ENCODE peak calls at places on chromosomes 11 and 22, in nine cellular contexts. U is progenitor cell of endocrine pancreas, E is prostate gland, I is neural progenitor cell, K is tibial nerve, S is right atrium auricular region, Y is lower leg skin, V is MM.1S, D is endodermal cell. C is an unnamed sample.

GRCh38 chr11:68206211-68206610 is 6.9 kb downstream of the KMT5B start:
- DNase-seq in I (peak), V (peak), K (no peak), D (peak), S (no peak), Y (no peak), U (no peak), E (peak), C (no peak)

GRCh38 chr11:2868604-2869526 is 16.7 kb downstream of the CDKN1C start:
- DNase-seq in K (no peak), S (no peak), D (no peak), U (no peak), Y (no peak), V (no peak), E (no peak), I (peak), C (no peak)

GRCh38 chr11:70525466-70525865 is 127.1 kb downstream of the CTTN start:
- DNase-seq in I (no peak), Y (no peak), K (no peak), U (no peak), D (no peak), V (no peak), E (no peak), S (no peak), C (no peak)

GRCh38 chr11:27347949-27348879 is 14.8 kb downstream of the CCDC34 start:
- DNase-seq in S (no peak), E (no peak), U (no peak), D (no peak), I (peak), K (no peak), V (no peak), Y (no peak), C (no peak)

GRCh38 chr11:33733978-33734377 is 2.2 kb downstream of the CD59 start:
- DNase-seq in V (no peak), U (no peak), D (no peak), S (no peak), I (no peak), Y (no peak), E (no peak), K (no peak), C (no peak)

GRCh38 chr11:75492181-75492820 is 33.4 kb downstream of the GDPD5 start:
- DNase-seq in Y (no peak), I (no peak), U (no peak), S (no peak), K (no peak), D (peak), V (no peak), E (no peak), C (no peak)

GRCh38 chr22:42565956-42566355 is 12.2 kb downstream of the SERHL2 start:
- DNase-seq in S (no peak), Y (no peak), E (no peak), U (no peak), V (no peak), D (no peak), K (no peak), I (no peak), C (no peak)

GRCh38 chr22:29260601-29261315 is 7.0 kb downstream of the RHBDD3 start:
- DNase-seq in K (no peak), S (peak), D (no peak), U (no peak), Y (peak), E (no peak), I (no peak), V (no peak), C (peak)

GRCh38 chr11:26227311-26227710 is 104.6 kb upstream of the ANO3 start:
- DNase-seq in D (no peak), I (peak), V (peak), E (no peak), Y (no peak), S (no peak), U (no peak), K (no peak), C (no peak)

GRCh38 chr11:74226907-74227306 is 55.8 kb downstream of the PPME1 start:
- DNase-seq in E (no peak), K (no peak), U (no peak), Y (no peak), S (no peak), D (peak), V (no peak), I (no peak), C (peak)

GRCh38 chr11:107139396-107139795 is 121.1 kb upstream of the GUCY1A2 start:
- DNase-seq in U (no peak), D (no peak), V (no peak), Y (no peak), K (no peak), S (no peak), I (no peak), E (no peak), C (no peak)

GRCh38 chr11:8201524-8202365 is 32.9 kb upstream of the RIC3 start:
- DNase-seq in Y (peak), I (no peak), S (no peak), K (no peak), U (no peak), V (no peak), D (peak), E (no peak), C (no peak)

GRCh38 chr11:32434387-32435151 is 770 bp downstream of the WT1 start:
- DNase-seq in K (no peak), Y (no peak), D (peak), E (no peak), V (no peak), U (no peak), S (no peak), I (peak), C (no peak)

GRCh38 chr11:4482445-4482844 is at the start of gene OR52K1:
- DNase-seq in I (peak), E (no peak), K (no peak), U (no peak), D (no peak), V (no peak), S (no peak), Y (no peak), C (peak)

GRCh38 chr11:112797653-112798293 is 163.4 kb upstream of the NCAM1 start:
- DNase-seq in Y (no peak), I (peak), S (no peak), U (no peak), V (peak), K (no peak), E (no peak), D (peak), C (peak)

GRCh38 chr11:61293869-61294716 is 1.0 kb downstream of the VWCE start:
- DNase-seq in Y (peak), I (peak), S (peak), U (peak), E (no peak), K (peak), D (peak), V (peak), C (no peak)

GRCh38 chr11:2578006-2578933 is 121.5 kb downstream of the KCNQ1OT1 start:
- DNase-seq in Y (peak), S (no peak), D (peak), K (peak), U (peak), I (no peak), V (no peak), E (no peak), C (peak)

GRCh38 chr11:7672276-7672959 is 882 bp downstream of the CYB5R2 start:
- DNase-seq in U (no peak), K (no peak), E (no peak), S (no peak), D (no peak), Y (no peak), V (no peak), I (no peak), C (no peak)

GRCh38 chr11:60251485-60252207 is 8.7 kb upstream of the MS4A4E start:
- DNase-seq in Y (no peak), D (peak), S (no peak), U (peak), E (no peak), V (peak), K (no peak), I (peak), C (no peak)

GRCh38 chr11:110376711-110377324 is 52.9 kb upstream of the FDX1 start:
- DNase-seq in U (peak), D (peak), V (peak), Y (peak), K (peak), I (peak), E (peak), S (peak), C (peak)

GRCh38 chr11:13868710-13869403 is 93.7 kb upstream of the SPON1 start:
- DNase-seq in K (no peak), S (no peak), I (no peak), D (no peak), E (no peak), U (no peak), V (no peak), Y (no peak), C (no peak)

GRCh38 chr11:34719303-34719848 is 98.5 kb downstream of the EHF start:
- DNase-seq in Y (no peak), D (no peak), V (no peak), I (no peak), S (no peak), E (no peak), K (no peak), U (no peak), C (no peak)

GRCh38 chr22:43381693-43382092 is 30.1 kb upstream of the MPPED1 start:
- DNase-seq in Y (no peak), K (no peak), D (peak), V (no peak), U (no peak), E (no peak), S (no peak), I (no peak), C (no peak)

GRCh38 chr11:3873712-3874349 is 18.4 kb downstream of the STIM1 start:
- DNase-seq in E (no peak), Y (no peak), K (no peak), I (no peak), V (no peak), D (no peak), U (no peak), S (no peak), C (no peak)

GRCh38 chr11:47220401-47220821 is 5.6 kb downstream of the DDB2 start:
- DNase-seq in D (no peak), S (no peak), V (no peak), K (no peak), U (no peak), E (no peak), I (no peak), Y (no peak), C (no peak)

GRCh38 chr11:91800208-91800914 is 424.3 kb upstream of the FAT3 start:
- DNase-seq in K (no peak), I (no peak), E (no peak), V (no peak), S (no peak), Y (no peak), U (no peak), D (no peak), C (peak)

GRCh38 chr11:19959697-19960096 is 200.6 kb downstream of the DBX1 start:
- DNase-seq in Y (no peak), D (no peak), S (no peak), E (no peak), V (no peak), K (no peak), I (no peak), U (no peak), C (no peak)

GRCh38 chr11:32137263-32137662 is 46.4 kb downstream of the RCN1 start:
- DNase-seq in S (no peak), U (no peak), I (no peak), K (no peak), E (no peak), Y (no peak), D (no peak), V (no peak), C (no peak)

GRCh38 chr22:22425366-22425765 is 83.2 kb downstream of the ZNF280B start:
- DNase-seq in U (no peak), S (no peak), K (no peak), E (no peak), V (no peak), D (no peak), I (no peak), Y (no peak), C (no peak)

GRCh38 chr11:106077609-106078517 is at the start of gene AASDHPPT:
- DNase-seq in D (no peak), E (peak), Y (no peak), U (no peak), S (no peak), V (no peak), I (no peak), K (peak), C (peak)

GRCh38 chr11:63670738-63671321 is 346 bp downstream of the ATL3 start:
- DNase-seq in Y (peak), E (peak), D (peak), U (no peak), I (peak), K (peak), S (peak), V (peak), C (peak)

GRCh38 chr11:77115181-77115611 is 12.6 kb downstream of the OMP start:
- DNase-seq in E (no peak), U (no peak), S (no peak), Y (no peak), I (no peak), V (no peak), K (no peak), D (peak), C (peak)
- TF ChIP-seq CTCF in E (no peak), U (peak), S (no peak), Y (no peak), I (peak), V (peak), K (no peak), D (peak), C (no peak)

GRCh38 chr22:25051983-25052710 is 99.6 kb downstream of the KIAA1671 start:
- DNase-seq in I (no peak), V (no peak), E (no peak), S (no peak), D (no peak), U (no peak), K (no peak), Y (no peak), C (no peak)

GRCh38 chr22:25048659-25049657 is 96.4 kb downstream of the KIAA1671 start:
- DNase-seq in S (peak), I (peak), V (peak), E (peak), K (no peak), Y (peak), D (peak), U (peak), C (peak)

GRCh38 chr22:25050566-25050965 is 98.0 kb downstream of the KIAA1671 start:
- DNase-seq in E (no peak), D (no peak), U (no peak), Y (no peak), I (no peak), V (no peak), K (no peak), S (no peak), C (no peak)

GRCh38 chr22:25049770-25050169 is 97.3 kb downstream of the KIAA1671 start:
- DNase-seq in I (no peak), E (no peak), Y (no peak), K (no peak), U (no peak), D (no peak), S (no peak), V (no peak), C (no peak)

GRCh38 chr22:25051073-25051472 is 98.6 kb downstream of the KIAA1671 start:
- DNase-seq in S (no peak), I (no peak), Y (no peak), V (no peak), E (no peak), D (peak), K (no peak), U (no peak), C (no peak)
- TF ChIP-seq CTCF in S (peak), I (peak), Y (no peak), V (peak), E (no peak), D (peak), K (no peak), U (peak), C (peak)

GRCh38 chr22:19085233-19086043 is 36.8 kb downstream of the DGCR2 start:
- DNase-seq in U (no peak), D (peak), V (peak), S (peak), E (no peak), Y (peak), I (no peak), K (no peak), C (no peak)
- TF ChIP-seq CTCF in U (peak), D (peak), V (peak), S (peak), E (no peak), Y (no peak), I (peak), K (no peak), C (no peak)

GRCh38 chr22:36456459-36456835 is 25.0 kb downstream of the TXN2 start:
- DNase-seq in K (no peak), D (no peak), S (no peak), Y (no peak), V (no peak), U (no peak), E (no peak), I (no peak), C (no peak)

GRCh38 chr22:36453266-36453607 is 28.2 kb downstream of the TXN2 start:
- DNase-seq in V (no peak), Y (no peak), S (no peak), U (no peak), E (no peak), D (no peak), K (no peak), I (no peak), C (peak)

GRCh38 chr22:36453855-36454378 is 27.5 kb downstream of the TXN2 start:
- DNase-seq in V (no peak), U (no peak), Y (no peak), D (no peak), E (no peak), S (no peak), I (no peak), K (no peak), C (no peak)

GRCh38 chr22:36455571-36456458 is 25.6 kb downstream of the TXN2 start:
- DNase-seq in Y (no peak), I (no peak), S (no peak), D (no peak), V (no peak), E (no peak), U (no peak), K (no peak), C (peak)

DNA sequence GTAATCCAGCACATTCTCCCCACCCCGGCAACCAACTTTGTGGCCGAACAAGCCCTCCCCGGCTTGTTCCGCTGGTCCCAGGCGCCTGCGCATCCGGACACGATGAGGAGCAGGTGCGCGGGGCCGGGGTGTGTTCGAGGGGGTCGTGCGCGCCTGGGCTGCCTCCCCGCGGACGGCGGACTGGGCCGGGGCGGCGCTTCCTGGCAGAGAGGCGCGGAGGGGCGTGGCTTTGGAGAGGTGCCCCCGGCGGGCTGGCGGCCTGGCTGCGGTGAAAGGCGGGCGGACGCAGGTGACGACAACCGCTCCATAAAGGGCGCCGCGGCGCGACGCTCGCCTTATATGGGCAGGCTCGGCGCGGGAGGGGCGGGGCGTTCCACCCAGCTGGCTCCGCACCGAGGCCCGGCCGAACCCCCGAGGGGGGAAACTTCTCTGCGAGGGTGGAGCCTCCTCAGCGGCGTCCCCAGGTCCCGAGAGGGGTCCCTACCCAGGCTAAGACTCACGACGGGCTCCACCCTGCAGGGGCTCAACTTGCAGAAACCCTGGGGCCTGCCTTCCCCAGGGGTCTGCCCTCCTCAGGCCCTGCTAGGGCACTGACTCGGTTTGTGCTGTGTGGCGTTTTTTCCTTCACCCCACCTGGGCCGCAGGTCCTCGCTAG is 26.4 kb downstream of the TXN2 start:
- DNase-seq in U (peak), D (peak), K (peak), S (peak), V (peak), I (peak), E (peak), Y (peak), C (peak)
- TF ChIP-seq CTCF in U (peak), D (no peak), K (no peak), S (peak), V (no peak), I (no peak), E (no peak), Y (no peak), C (no peak)

GRCh38 chr11:65797711-65798110 is 10.8 kb downstream of the OVOL1 start:
- DNase-seq in U (no peak), K (no peak), S (no peak), D (no peak), V (no peak), E (no peak), I (no peak), Y (no peak), C (no peak)
- TF ChIP-seq CTCF in U (no peak), K (no peak), S (no peak), D (no peak), V (no peak), E (no peak), I (no peak), Y (no peak), C (no peak)

DNA sequence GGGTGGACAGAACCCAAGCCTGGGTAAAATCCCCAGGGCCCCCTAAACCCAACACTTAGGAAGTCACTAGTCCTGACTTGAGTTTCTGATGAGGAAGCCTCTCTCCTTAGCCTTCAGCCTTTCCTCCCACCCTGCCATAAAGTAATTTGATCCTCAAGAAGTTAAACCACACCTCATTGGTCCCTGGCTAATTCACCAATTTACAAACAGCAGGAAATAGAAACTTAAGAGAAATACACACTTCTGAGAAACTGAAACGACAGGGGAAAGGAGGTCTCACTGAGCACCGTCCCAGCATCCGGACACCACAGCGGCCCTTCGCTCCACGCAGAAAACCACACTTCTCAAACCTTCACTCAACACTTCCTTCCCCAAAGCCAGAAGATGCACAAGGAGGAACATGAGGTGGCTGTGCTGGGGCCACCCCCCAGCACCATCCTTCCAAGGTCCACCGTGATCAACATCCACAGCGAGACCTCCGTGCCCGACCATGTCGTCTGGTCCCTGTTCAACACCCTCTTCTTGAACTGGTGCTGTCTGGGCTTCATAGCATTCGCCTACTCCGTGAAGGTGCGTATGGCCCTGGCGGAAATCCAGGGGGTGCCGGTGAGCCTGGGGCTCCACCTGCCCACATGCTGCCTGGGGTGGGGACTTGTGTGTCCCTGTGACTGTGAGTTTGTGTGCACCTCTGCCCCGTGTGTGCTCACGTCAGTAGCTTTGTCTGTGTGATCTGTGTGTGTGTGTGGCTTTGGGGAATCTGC is at the start of gene IFITM1:
- DNase-seq in K (no peak), V (peak), D (peak), Y (no peak), S (no peak), E (peak), U (no peak), I (peak), C (no peak)
- TF ChIP-seq CTCF in K (no peak), V (no peak), D (no peak), Y (no peak), S (no peak), E (no peak), U (no peak), I (no peak), C (peak)

GRCh38 chr11:44785856-44786606 is 59.3 kb downstream of the TSPAN18 start:
- DNase-seq in D (peak), U (no peak), Y (no peak), I (peak), V (no peak), K (no peak), S (no peak), E (no peak), C (no peak)
- TF ChIP-seq CTCF in D (peak), U (peak), Y (no peak), I (peak), V (no peak), K (no peak), S (no peak), E (no peak), C (no peak)

C was measured in upper lobe of left lung.